ENCODE peak calls at places on chromosome 6, in nine cellular contexts. S, O, X, L, Z, U, H, K and F are unnamed samples.

GRCh38 chr6:42615518-42615917 is 51.7 kb downstream of the UBR2 start:
- DNase-seq in S (no peak), O (no peak), X (no peak), L (no peak), Z (no peak), U (no peak), H (no peak), K (no peak), F (no peak)

GRCh38 chr6:52423971-52424381 is 3.8 kb downstream of the EFHC1 start:
- DNase-seq in S (no peak), O (no peak), X (no peak), L (no peak), Z (no peak), U (no peak), H (peak; percentile 37), K (peak; percentile 94), F (no peak)

GRCh38 chr6:118444796-118445195 is 103.3 kb upstream of the PLN start:
- DNase-seq in S (no peak), O (no peak), X (no peak), L (no peak), Z (no peak), U (no peak), H (no peak), K (no peak), F (no peak)

GRCh38 chr6:42404494-42404893 is 47.2 kb downstream of the TRERF1 start:
- DNase-seq in S (no peak), O (no peak), X (no peak), L (no peak), Z (peak; percentile 70), U (no peak), H (peak; percentile 74), K (peak; percentile 97), F (no peak)

GRCh38 chr6:158629376-158630221 is 14.9 kb downstream of the DYNLT1 start:
- DNase-seq in S (no peak), O (peak; percentile 64), X (no peak), L (no peak), Z (no peak), U (peak; percentile 75), H (no peak), K (no peak), F (no peak)

GRCh38 chr6:118187568-118188164 is 280.6 kb downstream of the SLC35F1 start:
- DNase-seq in S (no peak), O (no peak), X (no peak), L (no peak), Z (no peak), U (no peak), H (no peak), K (no peak), F (no peak)

GRCh38 chr6:34094474-34095135 is 51.3 kb downstream of the GRM4 start:
- DNase-seq in S (no peak), O (no peak), X (no peak), L (peak; percentile 64), Z (no peak), U (peak; percentile 55), H (no peak), K (no peak), F (no peak)

GRCh38 chr6:13065596-13065995 is 262.7 kb downstream of the TBC1D7 start:
- DNase-seq in S (no peak), O (no peak), X (no peak), L (no peak), Z (no peak), U (no peak), H (no peak), K (no peak), F (no peak)

GRCh38 chr6:123519191-123519510 is 117.6 kb downstream of the TRDN start:
- DNase-seq in S (no peak), O (peak; percentile 91), X (no peak), L (no peak), Z (no peak), U (no peak), H (no peak), K (no peak), F (no peak)

GRCh38 chr6:21455071-21455470 is 138.5 kb upstream of the SOX4 start:
- DNase-seq in S (no peak), O (no peak), X (no peak), L (no peak), Z (no peak), U (no peak), H (no peak), K (no peak), F (no peak)